ENCODE peak calls at places on chromosome 15, in six cellular contexts. S, K, X, P, C and A are unnamed samples. For H3K4me1, the result is how much of the 10 kb centered on the place peaks cover.

GRCh38 chr15:72844067-72844466 is 60.5 kb upstream of the ADPGK start:
- DNase-seq in S (no peak), K (no peak), X (no peak), P (no peak), C (no peak), A (no peak)

GRCh38 chr15:30906366-30906765 is 2.7 kb downstream of the FAN1 start:
- DNase-seq in S (no peak), K (no peak), X (no peak), P (no peak), C (no peak), A (no peak)

GRCh38 chr15:26295331-26295730 is 432.2 kb upstream of the ATP10A start:
- DNase-seq in S (no peak), K (no peak), X (no peak), P (no peak), C (no peak), A (no peak)

GRCh38 chr15:39454189-39454986 is 126.5 kb upstream of the THBS1 start:
- DNase-seq in S (no peak), K (no peak), X (no peak), P (no peak), C (peak), A (no peak)

GRCh38 chr15:66502491-66502890 is 2.2 kb downstream of the RPL4 start:
- DNase-seq in S (no peak), K (no peak), X (no peak), P (no peak), C (no peak), A (no peak)

GRCh38 chr15:50750227-50750597 is 15.3 kb downstream of the SPPL2A start:
- DNase-seq in S (no peak), K (no peak), X (no peak), P (no peak), C (no peak), A (no peak)

GRCh38 chr15:20356444-20357138 is 185.0 kb downstream of the GOLGA6L6 start:
- DNase-seq in S (peak), K (peak), X (peak), P (peak), C (peak), A (peak)

GRCh38 chr15:58314593-58315216 is 117.1 kb upstream of the LIPC start:
- DNase-seq in S (no peak), K (no peak), X (no peak), P (no peak), C (no peak), A (no peak)

GRCh38 chr15:63023351-63023945 is 19.1 kb upstream of the TPM1 start:
- DNase-seq in S (no peak), K (no peak), X (no peak), P (no peak), C (peak), A (no peak)

GRCh38 chr15:32838338-32838737 is 120.5 kb downstream of the GREM1 start:
- DNase-seq in S (no peak), K (no peak), X (no peak), P (no peak), C (peak), A (no peak)

GRCh38 chr15:35738370-35738769 is 192.4 kb upstream of the DPH6 start:
- DNase-seq in S (no peak), K (no peak), X (no peak), P (no peak), C (peak), A (no peak)

GRCh38 chr15:80172401-80172800 is 19.6 kb downstream of the FAH start:
- DNase-seq in S (no peak), K (no peak), X (no peak), P (no peak), C (no peak), A (no peak)
- H3K27ac ChIP-seq in S (no peak), K (peak), X (no peak), P (no peak), C (no peak), A (no peak)

GRCh38 chr15:83844742-83845141 is 190.8 kb downstream of the ADAMTSL3 start:
- DNase-seq in S (no peak), K (no peak), X (no peak), P (no peak), C (peak), A (no peak)
- H3K4me1 ChIP-seq in S (under half), K (under half), X (under half), P (under half), C (half or more), A (under half)

DNA sequence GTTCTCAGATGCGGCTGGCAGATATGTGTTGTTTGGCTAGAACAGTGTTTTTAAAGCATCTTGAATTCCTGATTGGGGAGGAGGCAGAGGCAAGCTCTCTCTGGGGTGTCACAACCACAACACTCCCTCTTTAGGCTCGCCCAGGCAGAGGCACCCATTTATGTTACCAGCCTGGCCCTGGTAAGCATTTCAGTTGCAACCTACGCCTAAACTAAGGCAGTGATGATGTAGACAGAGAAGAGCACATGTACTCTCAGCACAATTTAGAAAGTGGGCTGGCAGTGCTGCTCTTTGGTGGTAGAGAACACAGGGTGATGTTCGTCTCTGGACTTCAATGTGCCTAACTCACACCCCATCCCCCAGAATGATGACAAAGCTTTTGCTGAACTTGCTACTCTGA is 41.2 kb upstream of the TJP1 start:
- DNase-seq in S (no peak), K (no peak), X (no peak), P (no peak), C (no peak), A (no peak)
- H3K27ac ChIP-seq in S (no peak), K (no peak), X (no peak), P (no peak), C (no peak), A (no peak)

GRCh38 chr15:44726136-44726535 is 10.2 kb upstream of the TRIM69 start:
- DNase-seq in S (no peak), K (no peak), X (no peak), P (no peak), C (peak), A (no peak)

GRCh38 chr15:44728576-44729393 is 7.5 kb upstream of the TRIM69 start:
- DNase-seq in S (peak), K (peak), X (peak), P (peak), C (peak), A (peak)

GRCh38 chr15:44727462-44728231 is 8.7 kb upstream of the TRIM69 start:
- DNase-seq in S (no peak), K (no peak), X (no peak), P (no peak), C (no peak), A (no peak)

GRCh38 chr15:44726568-44727461 is 9.5 kb upstream of the TRIM69 start:
- DNase-seq in S (no peak), K (peak), X (no peak), P (peak), C (peak), A (no peak)

DNA sequence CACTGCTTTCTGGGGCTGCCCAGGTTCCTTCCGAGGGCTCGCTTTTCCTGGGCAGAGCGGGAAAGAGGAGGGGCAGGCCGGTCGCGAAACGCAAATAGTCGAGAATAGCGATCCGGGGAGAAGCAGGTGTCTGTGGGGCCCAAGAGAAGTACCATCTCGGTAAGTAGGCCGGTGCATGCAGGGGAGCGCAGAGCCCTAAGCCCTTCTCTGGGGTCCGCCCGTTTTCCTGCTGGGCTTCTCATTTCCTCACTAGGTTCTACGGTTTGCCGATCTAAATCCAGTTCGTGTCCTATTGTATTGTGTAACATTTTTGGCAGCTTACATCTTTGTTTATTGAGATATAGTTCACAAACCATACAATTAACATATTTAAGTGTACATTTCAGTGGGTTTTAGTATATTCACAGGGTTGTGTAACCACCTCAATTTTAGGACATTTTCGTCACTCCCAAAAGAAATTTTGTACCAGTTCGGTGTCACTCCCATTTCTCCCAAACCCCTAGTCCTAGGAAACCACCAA is 6.9 kb upstream of the TRIM69 start:
- DNase-seq in S (peak), K (no peak), X (no peak), P (no peak), C (no peak), A (no peak)
- H3K4me1 ChIP-seq in S (half or more), K (under half), X (under half), P (under half), C (under half), A (under half)